ENCODE peak calls at places on chromosome 13, in nine cellular contexts. Q is thoracic aorta; Y is H9; D is lower lobe of right lung; X is naive thymus-derived CD4-positive, alpha-beta T cell; R is ascending aorta; E is heart left ventricle; B is prostate gland; W is heart right ventricle. H is an unnamed sample.
A peak's percentile ranks its signal among the peaks of the same experiment; 100 is the strongest.

GRCh38 chr13:113654175-113654560 is 3.8 kb downstream of the ATP4B start:
- DNase-seq in Q (no peak), Y (no peak), D (peak; percentile 20), X (no peak), R (no peak), E (no peak), B (no peak), W (no peak), H (no peak)

GRCh38 chr13:23496255-23496654 is 62.8 kb upstream of the SACS start:
- DNase-seq in Q (no peak), Y (no peak), D (no peak), X (no peak), R (no peak), E (no peak), B (no peak), W (no peak), H (no peak)

GRCh38 chr13:113534236-113534860 is 43.8 kb upstream of the DCUN1D2 start:
- DNase-seq in Q (no peak), Y (peak; percentile 11), D (peak; percentile 12), X (no peak), R (no peak), E (no peak), B (no peak), W (no peak), H (no peak)

GRCh38 chr13:21668665-21669599 is 1.9 kb upstream of the FGF9 start:
- DNase-seq in Q (no peak), Y (peak; percentile 47), D (no peak), X (peak; percentile 19), R (no peak), E (no peak), B (no peak), W (no peak), H (peak; percentile 68)

GRCh38 chr13:93227906-93228801 is 1.5 kb downstream of the GPC6 start:
- DNase-seq in Q (no peak), Y (peak; percentile 78), D (peak; percentile 42), X (no peak), R (no peak), E (peak; percentile 47), B (peak; percentile 34), W (peak; percentile 23), H (peak; percentile 86)

GRCh38 chr13:36131931-36132297 is 732 bp upstream of the DCLK1 start:
- DNase-seq in Q (no peak), Y (no peak), D (peak; percentile 74), X (no peak), R (peak; percentile 11), E (peak; percentile 60), B (no peak), W (peak; percentile 57), H (peak; percentile 68)

GRCh38 chr13:53160211-53160610 is 131.6 kb downstream of the OLFM4 start:
- DNase-seq in Q (no peak), Y (no peak), D (no peak), X (no peak), R (no peak), E (no peak), B (no peak), W (no peak), H (no peak)

GRCh38 chr13:43058318-43058674 is 34.9 kb downstream of the DNAJC15 start:
- DNase-seq in Q (no peak), Y (peak; percentile 45), D (no peak), X (no peak), R (no peak), E (no peak), B (no peak), W (peak; percentile 24), H (no peak)

GRCh38 chr13:43514326-43514725 is 272.4 kb downstream of the ENOX1 start:
- DNase-seq in Q (no peak), Y (no peak), D (no peak), X (no peak), R (no peak), E (no peak), B (no peak), W (no peak), H (no peak)

GRCh38 chr13:74907788-74908187 is 574.2 kb downstream of the TBC1D4 start:
- DNase-seq in Q (no peak), Y (no peak), D (no peak), X (no peak), R (no peak), E (no peak), B (no peak), W (no peak), H (no peak)

GRCh38 chr13:43154083-43154739 is 130.8 kb downstream of the DNAJC15 start:
- DNase-seq in Q (no peak), Y (no peak), D (no peak), X (no peak), R (no peak), E (no peak), B (no peak), W (no peak), H (no peak)

GRCh38 chr13:21671793-21672680 is 1.2 kb downstream of the FGF9 start:
- DNase-seq in Q (no peak), Y (no peak), D (no peak), X (no peak), R (no peak), E (no peak), B (no peak), W (no peak), H (no peak)

GRCh38 chr13:106567421-106568224 is at the start of gene ARGLU1:
- DNase-seq in Q (peak; percentile 43), Y (peak; percentile 92), D (peak; percentile 95), X (peak; percentile 97), R (peak; percentile 61), E (peak; percentile 96), B (peak; percentile 90), W (peak; percentile 94), H (peak; percentile 96)

GRCh38 chr13:64723735-64724134 is 2506.4 kb downstream of the PCDH9 start:
- DNase-seq in Q (no peak), Y (no peak), D (no peak), X (no peak), R (no peak), E (no peak), B (no peak), W (no peak), H (no peak)

GRCh38 chr13:48403151-48403631 is 9.7 kb downstream of the LPAR6 start:
- DNase-seq in Q (no peak), Y (no peak), D (no peak), X (no peak), R (no peak), E (no peak), B (no peak), W (no peak), H (no peak)

DNA sequence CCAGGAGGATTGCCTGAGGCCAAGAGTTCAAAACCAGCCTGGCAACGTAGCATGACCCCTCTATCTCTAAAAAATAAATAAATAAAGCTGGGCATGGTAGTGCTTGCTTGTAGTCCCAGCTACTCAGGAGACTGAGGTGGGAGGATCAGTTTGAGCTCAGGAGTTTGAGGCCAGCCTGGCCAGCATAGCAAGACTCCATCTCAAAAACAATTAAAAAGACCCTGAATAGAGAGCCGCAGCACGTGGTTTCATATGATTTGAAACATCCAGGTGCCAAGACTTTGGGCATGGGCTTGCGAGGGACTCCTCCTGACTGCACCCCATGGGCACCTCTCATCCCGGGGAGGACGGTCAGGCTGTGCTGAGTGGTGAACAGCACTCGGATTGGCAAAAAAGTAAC is 63.9 kb downstream of the ZIC5 start:
- DNase-seq in Q (no peak), Y (no peak), D (no peak), X (no peak), R (no peak), E (no peak), B (no peak), W (no peak), H (no peak)
- H3K27me3 ChIP-seq in Q (peaks cover 10% of the 10 kb centered on the region), Y (no peaks in the 10 kb centered on the region), D (peaks cover 18% of the 10 kb centered on the region), X (no peaks in the 10 kb centered on the region), R (no peaks in the 10 kb centered on the region), E (peaks cover 62% of the 10 kb centered on the region), B (no peaks in the 10 kb centered on the region), W (peaks cover 85% of the 10 kb centered on the region), H (peaks cover 48% of the 10 kb centered on the region)

GRCh38 chr13:49410477-49410876 is 33.4 kb downstream of the CAB39L start:
- DNase-seq in Q (no peak), Y (no peak), D (no peak), X (no peak), R (no peak), E (no peak), B (no peak), W (no peak), H (no peak)

GRCh38 chr13:49412749-49413148 is 31.1 kb downstream of the CAB39L start:
- DNase-seq in Q (no peak), Y (no peak), D (no peak), X (no peak), R (no peak), E (no peak), B (no peak), W (no peak), H (no peak)

GRCh38 chr13:49409008-49409407 is 34.9 kb downstream of the CAB39L start:
- DNase-seq in Q (no peak), Y (no peak), D (no peak), X (no peak), R (no peak), E (no peak), B (no peak), W (no peak), H (no peak)

GRCh38 chr13:49410006-49410405 is 33.9 kb downstream of the CAB39L start:
- DNase-seq in Q (no peak), Y (no peak), D (no peak), X (no peak), R (no peak), E (no peak), B (no peak), W (no peak), H (no peak)

GRCh38 chr13:49411353-49411752 is 32.5 kb downstream of the CAB39L start:
- DNase-seq in Q (no peak), Y (no peak), D (no peak), X (no peak), R (no peak), E (no peak), B (no peak), W (no peak), H (no peak)
- H3K27me3 ChIP-seq in Q (no peaks in the 10 kb centered on the region), Y (peaks cover 16% of the 10 kb centered on the region), D (no peaks in the 10 kb centered on the region), X (no peaks in the 10 kb centered on the region), R (no peaks in the 10 kb centered on the region), E (no peaks in the 10 kb centered on the region), B (no peaks in the 10 kb centered on the region), W (no peaks in the 10 kb centered on the region), H (no peaks in the 10 kb centered on the region)

GRCh38 chr13:57631607-57632275 is at the start of gene PCDH17:
- DNase-seq in Q (no peak), Y (peak; percentile 68), D (no peak), X (no peak), R (no peak), E (peak; percentile 57), B (no peak), W (peak; percentile 73), H (peak; percentile 70)
- H3K27me3 ChIP-seq in Q (peaks cover 6% of the 10 kb centered on the region), Y (peaks cover 54% of the 10 kb centered on the region), D (peaks cover 66% of the 10 kb centered on the region), X (no peaks in the 10 kb centered on the region), R (peaks cover 16% of the 10 kb centered on the region), E (peaks cover 32% of the 10 kb centered on the region), B (peaks cover 21% of the 10 kb centered on the region), W (peaks cover 48% of the 10 kb centered on the region), H (no peaks in the 10 kb centered on the region)

DNA sequence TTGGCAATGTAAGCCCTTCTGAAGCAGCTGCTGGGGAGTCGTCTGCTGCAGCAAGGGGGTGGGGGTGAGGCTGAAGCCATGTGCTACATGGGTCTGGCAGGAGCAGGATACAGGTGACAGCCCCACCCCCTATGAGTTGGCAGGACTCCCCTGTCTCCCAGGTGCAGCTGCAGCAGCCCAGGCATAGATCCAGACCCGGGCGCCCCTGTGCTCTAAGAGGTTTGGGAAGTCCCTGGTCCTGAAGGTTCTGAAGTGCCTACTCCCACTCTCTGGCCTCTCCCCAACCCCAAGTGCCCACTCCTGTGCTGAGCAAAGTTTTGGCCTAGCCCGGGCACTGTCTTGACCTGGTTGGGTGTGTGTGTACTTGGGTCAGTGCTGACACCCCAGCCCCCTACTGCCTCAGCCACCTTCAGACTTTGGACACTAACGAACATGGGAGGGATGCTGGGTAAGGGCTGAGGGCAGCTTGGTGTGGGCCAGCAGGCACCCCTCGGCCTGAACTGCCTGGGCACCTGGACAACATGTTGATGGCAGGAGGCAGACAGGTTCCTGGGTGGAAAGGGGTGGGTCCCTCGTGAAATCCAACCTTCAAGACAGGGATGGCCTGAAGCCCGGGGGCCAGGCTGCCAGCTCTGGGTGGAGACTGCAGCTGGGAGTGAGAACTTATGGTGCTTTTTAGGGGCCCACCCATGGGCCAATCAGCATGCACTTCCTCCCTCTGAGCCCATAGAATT is 54.1 kb upstream of the SLITRK6 start:
- DNase-seq in Q (no peak), Y (no peak), D (no peak), X (no peak), R (no peak), E (no peak), B (no peak), W (no peak), H (no peak)
- H3K27me3 ChIP-seq in Q (no peaks in the 10 kb centered on the region), Y (no peaks in the 10 kb centered on the region), D (no peaks in the 10 kb centered on the region), X (no peaks in the 10 kb centered on the region), R (no peaks in the 10 kb centered on the region), E (no peaks in the 10 kb centered on the region), B (no peaks in the 10 kb centered on the region), W (no peaks in the 10 kb centered on the region), H (no peaks in the 10 kb centered on the region)